ENCODE peak calls at places on chromosomes 3 and 15, in seven cellular contexts. E, B, P, D, K, L and W are unnamed samples.

GRCh38 chr3:45795882-45796765 is at the start of gene SLC6A20:
- DNase-seq in E (peak; percentile 48), K (no peak), B (no peak), D (peak; percentile 84), L (peak; percentile 8), P (no peak), W (no peak)

GRCh38 chr15:65355983-65356353 is 21.8 kb downstream of the IGDCC3 start:
- DNase-seq in D (no peak), P (no peak), B (no peak), E (no peak), K (no peak), L (no peak), W (no peak)

GRCh38 chr3:195394700-195395099 is 48.1 kb downstream of the ACAP2 start:
- DNase-seq in L (no peak), B (no peak), D (no peak), K (no peak), P (no peak), E (no peak), W (no peak)

GRCh38 chr15:64636541-64636940 is 138.8 kb downstream of the RBPMS2 start:
- DNase-seq in K (no peak), P (no peak), B (peak; percentile 59), E (no peak), L (no peak), D (no peak), W (no peak)

GRCh38 chr3:9398715-9399708 is 1.6 kb downstream of the SETD5 start:
- DNase-seq in B (peak; percentile 92), K (no peak), L (peak; percentile 21), D (no peak), P (no peak), E (no peak), W (no peak)

GRCh38 chr15:85837011-85837433 is 42.3 kb upstream of the KLHL25 start:
- DNase-seq in P (no peak), E (peak; percentile 34), L (no peak), D (no peak), K (no peak), B (no peak), W (no peak)

GRCh38 chr3:190430906-190431305 is 18.8 kb downstream of the TMEM207 start:
- DNase-seq in L (no peak), P (no peak), K (no peak), B (no peak), D (no peak), E (no peak), W (no peak)

GRCh38 chr3:120417272-120417911 is 33.4 kb downstream of the FSTL1 start:
- DNase-seq in L (peak; percentile 85), K (peak; percentile 95), P (peak; percentile 82), B (peak; percentile 99), D (peak; percentile 91), E (peak; percentile 97), W (peak; percentile 94)

GRCh38 chr15:58114812-58115211 is 23.4 kb upstream of the AQP9 start:
- DNase-seq in P (no peak), K (no peak), D (no peak), L (no peak), E (no peak), B (no peak), W (no peak)